ENCODE peak calls at places on chromosomes 7 and 10, in four cellular contexts. L is WTC11, Z is transverse colon, X is astrocyte of the cerebellum. W is an unnamed sample.

GRCh38 chr7:41688012-41688625 is 14.8 kb downstream of the INHBA start:
- DNase-seq in L (no peak), Z (no peak), X (no peak), W (no peak)

GRCh38 chr7:30134011-30134410 is 775 bp upstream of the MTURN start:
- DNase-seq in X (no peak), L (no peak), Z (no peak), W (no peak)

GRCh38 chr7:956031-956430 is 1.6 kb upstream of the ADAP1 start:
- DNase-seq in L (peak), X (no peak), Z (peak), W (no peak)

GRCh38 chr7:130994378-130995115 is 260.5 kb upstream of the KLF14 start:
- DNase-seq in Z (peak), L (no peak), X (no peak), W (no peak)

GRCh38 chr10:31381766-31382316 is 62.8 kb downstream of the ZEB1 start:
- DNase-seq in X (no peak), L (no peak), Z (no peak), W (no peak)

GRCh38 chr10:13309792-13310191 is 9.9 kb upstream of the PHYH start:
- DNase-seq in X (no peak), Z (no peak), L (no peak), W (no peak)

GRCh38 chr10:74290703-74291102 is 139.7 kb downstream of the ADK start:
- DNase-seq in X (peak), Z (no peak), L (no peak), W (no peak)

GRCh38 chr10:1980459-1980858 is 243.1 kb upstream of the ADARB2 start:
- DNase-seq in L (no peak), Z (no peak), X (no peak), W (no peak)

GRCh38 chr7:142870575-142871259 is 14.8 kb downstream of the TRPV6 start:
- DNase-seq in L (no peak), X (no peak), Z (no peak), W (no peak)
- TF ChIP-seq CTCF in L (no peak), X (no peak), Z (no peak), W (no peak)

GRCh38 chr10:49365675-49366415 is 30.0 kb downstream of the DRGX start:
- DNase-seq in X (no peak), L (no peak), Z (no peak), W (no peak)
- TF ChIP-seq CTCF in X (no peak), L (no peak), Z (no peak), W (no peak)

GRCh38 chr10:102715880-102716279 is 1.4 kb downstream of the SFXN2 start:
- DNase-seq in Z (no peak), L (no peak), X (no peak), W (no peak)

GRCh38 chr10:102712843-102713242 is 1.4 kb downstream of the ARL3 start:
- DNase-seq in Z (no peak), X (no peak), L (no peak), W (no peak)

GRCh38 chr10:102713483-102713813 is 749 bp downstream of the ARL3 start:
- DNase-seq in X (no peak), Z (no peak), L (no peak), W (no peak)

GRCh38 chr10:102714621-102715455 is at the start of gene SFXN2:
- DNase-seq in Z (peak), L (peak), X (no peak), W (peak)

DNA sequence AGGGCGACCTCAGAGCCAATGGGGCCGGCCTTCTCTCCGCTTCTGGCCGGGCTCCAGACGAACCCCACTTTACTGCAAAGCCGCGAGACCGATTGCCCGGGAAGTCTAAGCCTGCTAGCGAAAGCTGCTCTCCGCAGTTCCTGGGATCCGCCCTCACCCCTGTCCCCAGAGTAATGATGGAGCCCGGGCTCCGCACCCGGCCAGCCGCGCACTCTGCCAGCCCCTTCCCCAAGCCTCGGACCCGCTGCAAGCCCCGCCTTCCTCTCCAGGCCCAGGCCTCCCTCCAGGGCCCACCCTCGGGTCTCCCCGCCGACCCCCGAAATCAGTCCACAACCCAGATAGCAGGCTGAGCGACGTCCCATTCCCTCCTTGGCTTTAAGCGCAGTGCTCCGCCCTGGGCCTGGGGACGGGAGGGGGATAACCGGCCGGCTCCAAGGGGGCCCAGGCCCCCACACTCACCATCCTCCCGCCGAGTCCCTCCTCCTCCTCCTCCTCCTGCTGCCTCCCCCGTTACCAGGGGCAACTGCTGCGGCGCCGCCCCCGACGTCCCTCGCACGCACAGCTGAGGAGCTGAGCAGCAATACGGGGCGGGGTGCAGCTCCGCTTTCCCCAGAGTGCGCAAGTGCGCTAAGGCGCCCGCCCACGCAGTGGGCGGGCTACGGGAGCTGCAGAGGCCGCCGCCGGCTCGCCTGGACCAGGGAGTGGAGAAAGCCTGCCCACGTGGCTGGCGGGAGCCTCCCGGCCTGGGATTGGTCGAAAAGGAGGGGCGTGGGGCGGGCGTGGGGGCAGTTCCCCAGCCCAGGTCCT is at the start of gene ARL3:
- DNase-seq in L (peak), X (peak), Z (peak), W (peak)
- TF ChIP-seq CTCF in L (peak), X (peak), Z (peak), W (peak)

DNA sequence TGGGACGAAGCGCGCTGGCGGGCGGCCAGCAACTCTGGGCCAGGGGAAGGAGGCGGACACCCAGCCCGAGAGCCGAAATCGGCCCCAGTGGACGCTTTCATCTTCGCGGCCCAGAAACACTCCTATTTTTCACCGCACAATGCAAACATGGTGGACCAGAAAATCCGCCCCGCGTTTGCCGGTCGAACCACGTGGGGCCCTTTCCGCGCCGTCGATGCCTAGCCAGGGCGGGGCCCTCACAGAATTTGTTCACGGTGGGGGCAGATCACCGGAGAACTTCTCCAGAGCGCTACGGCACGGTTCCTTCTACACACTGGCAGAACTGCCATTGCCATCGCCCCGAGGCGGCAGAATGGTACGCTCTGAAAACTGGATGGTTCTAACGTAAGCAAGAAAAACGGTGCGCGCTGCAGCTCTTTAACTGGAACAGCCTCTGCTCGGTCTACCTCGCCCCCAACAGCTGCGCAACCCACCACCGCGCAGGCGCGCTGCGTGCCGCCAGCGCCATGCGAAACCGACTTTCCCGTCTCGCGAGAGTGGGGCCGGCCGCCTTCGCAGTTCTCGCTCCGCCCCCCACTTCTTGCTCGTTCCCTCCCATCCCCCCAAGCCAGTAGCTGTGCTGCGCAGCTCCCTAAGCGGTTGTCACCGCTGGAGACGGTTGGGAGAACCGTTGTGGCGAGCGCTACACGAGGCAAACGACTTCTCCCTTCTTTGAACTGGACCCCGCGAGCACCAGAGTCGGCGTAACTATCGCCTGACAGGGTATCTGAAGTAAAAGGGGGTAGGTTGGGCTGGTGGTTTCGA is at the start of gene HNRNPH3:
- DNase-seq in L (peak), Z (peak), X (peak), W (peak)
- TF ChIP-seq CTCF in L (no peak), Z (no peak), X (no peak), W (no peak)

GRCh38 chr7:104548861-104549260 is 220.5 kb downstream of the LHFPL3 start:
- DNase-seq in L (no peak), X (no peak), Z (no peak), W (no peak)
- TF ChIP-seq CTCF in L (no peak), X (no peak), Z (peak), W (no peak)

GRCh38 chr7:66844552-66845381 is 76.3 kb upstream of the TMEM248 start:
- DNase-seq in Z (peak), L (peak), X (peak), W (peak)
- TF ChIP-seq CTCF in Z (peak), L (no peak), X (peak), W (peak)

DNA sequence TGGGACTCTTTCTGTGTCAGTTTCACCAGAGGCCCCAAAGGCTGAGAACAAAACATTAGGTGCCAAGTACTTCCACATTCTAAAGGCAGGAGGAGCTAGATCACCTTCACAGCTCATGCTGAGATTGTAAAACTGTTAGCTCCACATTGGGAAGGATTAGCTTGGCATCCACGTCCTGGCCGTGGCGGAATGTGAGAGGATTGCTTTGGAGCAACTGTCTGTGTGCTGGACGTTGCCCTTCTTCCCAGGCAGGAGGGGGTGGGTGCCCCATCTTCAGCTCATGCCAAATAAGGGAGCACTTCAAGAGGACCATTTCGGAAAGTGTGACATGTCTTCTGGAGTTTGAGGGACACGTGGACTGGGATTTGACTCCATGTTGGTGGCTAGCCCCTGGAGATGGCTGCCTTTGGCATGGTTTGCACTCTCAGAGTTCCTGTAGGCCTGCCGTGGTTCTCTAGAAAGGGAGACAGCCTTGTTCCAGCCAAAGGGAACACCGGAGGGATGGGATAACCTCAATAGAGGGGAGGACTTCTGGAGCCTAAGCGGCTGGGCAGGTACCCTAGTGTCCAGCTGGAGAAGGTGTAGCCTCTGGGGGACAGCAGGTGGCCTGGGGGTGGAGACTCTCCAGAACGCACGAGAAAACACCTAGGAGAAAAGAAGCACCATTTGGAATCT is 19.9 kb upstream of the FMC1 start:
- DNase-seq in X (no peak), Z (no peak), L (peak), W (no peak)
- TF ChIP-seq CTCF in X (peak), Z (peak), L (no peak), W (no peak)

DNA sequence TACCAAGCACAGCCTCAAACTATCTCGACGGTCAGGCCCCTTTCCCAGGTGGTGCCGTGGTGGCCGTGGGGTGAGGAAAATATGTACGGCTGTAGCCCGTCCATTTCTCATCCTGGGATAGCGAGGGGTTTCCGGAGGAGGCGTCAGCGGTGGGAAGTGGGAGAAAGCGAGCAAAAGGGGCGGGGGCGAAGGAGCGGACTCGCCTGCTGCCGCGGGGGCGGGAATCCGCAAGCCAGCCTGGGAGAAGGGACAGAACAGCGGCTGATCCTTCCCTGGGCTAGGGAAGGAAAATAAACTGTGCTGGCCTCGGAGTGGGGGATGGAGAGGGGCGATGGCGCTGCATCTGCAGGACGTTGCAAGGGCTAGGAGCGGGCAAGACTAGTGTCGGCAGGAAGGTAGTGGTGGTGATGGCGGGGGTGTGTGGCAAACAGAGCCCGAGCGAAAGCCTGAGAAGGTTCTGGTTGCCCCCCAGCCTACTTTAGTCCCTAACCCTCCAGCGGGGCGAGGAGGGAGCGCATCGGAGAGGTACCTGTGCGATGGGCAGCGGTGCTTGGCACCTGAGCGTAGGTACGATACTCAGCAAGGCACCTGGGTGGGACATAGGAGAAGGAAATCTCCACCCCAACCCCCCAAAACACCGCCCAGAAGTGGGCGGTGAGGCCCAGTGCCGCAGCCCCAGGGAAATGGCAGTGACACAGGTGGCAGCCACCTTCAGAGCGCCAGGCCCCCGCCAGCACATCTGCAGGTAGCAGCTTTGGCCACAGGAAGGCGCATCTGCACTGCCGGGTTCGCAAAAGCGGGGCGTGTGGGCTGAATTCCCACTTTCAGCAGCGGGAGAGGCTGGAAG is 49.9 kb upstream of the STEAP1B start:
- DNase-seq in L (peak), Z (no peak), X (no peak), W (peak)
- TF ChIP-seq CTCF in L (peak), Z (peak), X (peak), W (peak)

W was measured in Calu3.